ENCODE peak calls at places on chromosomes 12 and 14, in four cellular contexts. K is body of pancreas, R is IMR-90, U is cardiac muscle cell. X is an unnamed sample.
A peak's percentile ranks its signal among the peaks of the same experiment; 100 is the strongest.

GRCh38 chr12:95701722-95702418 is 88.7 kb downstream of the NTN4 start:
- DNase-seq in R (no peak), K (no peak), U (no peak), X (no peak)

GRCh38 chr12:94039914-94040313 is 108.5 kb upstream of the PLXNC1 start:
- DNase-seq in R (peak; percentile 26), K (no peak), U (peak; percentile 94), X (peak; percentile 56)

GRCh38 chr12:84929486-84929885 is 16.9 kb upstream of the SLC6A15 start:
- DNase-seq in U (no peak), K (no peak), R (no peak), X (peak; percentile 67)

GRCh38 chr14:69650948-69651369 is 39.6 kb downstream of the SUSD6 start:
- DNase-seq in K (no peak), U (peak; percentile 40), R (no peak), X (no peak)

GRCh38 chr14:54219281-54220121 is 177.3 kb upstream of the CDKN3 start:
- DNase-seq in R (no peak), K (no peak), U (no peak), X (peak; percentile 76)

GRCh38 chr12:168201-168600 is 45.8 kb downstream of the SLC6A12 start:
- DNase-seq in U (no peak), R (no peak), K (no peak), X (no peak)

GRCh38 chr14:68925373-68925772 is 53.7 kb downstream of the ACTN1 start:
- DNase-seq in U (no peak), R (no peak), K (no peak), X (no peak)

GRCh38 chr12:121812921-121813896 is 9.4 kb downstream of the SETD1B start:
- DNase-seq in R (no peak), K (no peak), U (peak; percentile 34), X (no peak)

GRCh38 chr14:85214471-85214870 is 315.5 kb upstream of the FLRT2 start:
- DNase-seq in K (no peak), U (peak; percentile 44), R (peak; percentile 28), X (no peak)

GRCh38 chr14:77615231-77616132 is 955 bp downstream of the SPTLC2 start:
- DNase-seq in R (peak; percentile 56), U (no peak), K (peak; percentile 7), X (peak; percentile 33)

GRCh38 chr12:121576851-121577391 is 3.9 kb downstream of the KDM2B start:
- DNase-seq in R (peak; percentile 95), K (no peak), U (peak; percentile 70), X (peak; percentile 95)

GRCh38 chr14:101820283-101820798 is 58.8 kb downstream of the PPP2R5C start:
- DNase-seq in R (no peak), K (no peak), U (no peak), X (no peak)

GRCh38 chr12:3218150-3218845 is 141.1 kb downstream of the TSPAN9 start:
- DNase-seq in R (peak; percentile 78), U (peak; percentile 89), K (peak; percentile 70), X (peak; percentile 85)

GRCh38 chr12:66239295-66239694 is 50.3 kb downstream of the IRAK3 start:
- DNase-seq in K (no peak), U (no peak), R (no peak), X (no peak)

GRCh38 chr12:48247181-48247966 is 44.3 kb upstream of the OR10AD1 start:
- DNase-seq in U (peak; percentile 5), K (no peak), R (no peak), X (no peak)

GRCh38 chr14:54565236-54566151 is 1.4 kb upstream of the SAMD4A start:
- DNase-seq in U (peak; percentile 93), R (peak; percentile 90), K (peak; percentile 96), X (peak; percentile 97)

GRCh38 chr12:72511906-72512305 is 239.7 kb downstream of the TRHDE start:
- DNase-seq in K (peak; percentile 38), R (peak; percentile 85), U (peak; percentile 1), X (peak; percentile 81)

GRCh38 chr14:101623685-101624444 is 62.6 kb downstream of the DIO3 start:
- DNase-seq in U (no peak), K (no peak), R (no peak), X (no peak)

GRCh38 chr12:95730457-95730856 is 60.1 kb downstream of the NTN4 start:
- DNase-seq in U (no peak), K (no peak), R (no peak), X (no peak)

GRCh38 chr12:60335765-60336164 is 739.9 kb downstream of the SLC16A7 start:
- DNase-seq in K (no peak), U (peak; percentile 24), R (peak; percentile 67), X (peak; percentile 61)

GRCh38 chr14:85233756-85234545 is 296.0 kb upstream of the FLRT2 start:
- DNase-seq in U (peak; percentile 58), K (no peak), R (peak; percentile 80), X (peak; percentile 47)

GRCh38 chr14:36518586-36519430 is 1.2 kb downstream of the NKX2-1 start:
- DNase-seq in K (no peak), R (no peak), U (no peak), X (no peak)

GRCh38 chr12:103208006-103208405 is 250.5 kb downstream of the ASCL1 start:
- DNase-seq in R (no peak), K (no peak), U (no peak), X (no peak)

GRCh38 chr12:42421844-42422779 is 96.1 kb downstream of the PPHLN1 start:
- DNase-seq in K (no peak), R (peak; percentile 90), U (peak; percentile 80), X (peak; percentile 62)

GRCh38 chr14:104746951-104747481 is 5.9 kb upstream of the SIVA1 start:
- DNase-seq in R (peak; percentile 55), K (peak; percentile 60), U (no peak), X (peak; percentile 88)

GRCh38 chr14:72962829-72963312 is 36.6 kb downstream of the DCAF4 start:
- DNase-seq in R (peak; percentile 95), K (no peak), U (peak; percentile 73), X (peak; percentile 92)

GRCh38 chr12:32273712-32274111 is 125.6 kb upstream of the FGD4 start:
- DNase-seq in U (no peak), R (no peak), K (no peak), X (no peak)

GRCh38 chr14:30624132-30624423 is 2.0 kb downstream of the SCFD1 start:
- DNase-seq in R (no peak), U (no peak), K (no peak), X (no peak)

GRCh38 chr14:38389666-38390065 is 133.8 kb upstream of the CLEC14A start:
- DNase-seq in K (no peak), U (no peak), R (peak; percentile 63), X (peak; percentile 84)

GRCh38 chr12:26810330-26810729 is 22.7 kb downstream of the ITPR2 start:
- DNase-seq in K (peak; percentile 48), U (peak; percentile 88), R (peak; percentile 87), X (peak; percentile 79)

GRCh38 chr12:92624236-92624635 is 78.6 kb upstream of the PLEKHG7 start:
- DNase-seq in U (peak; percentile 41), K (no peak), R (peak; percentile 77), X (peak; percentile 72)

DNA sequence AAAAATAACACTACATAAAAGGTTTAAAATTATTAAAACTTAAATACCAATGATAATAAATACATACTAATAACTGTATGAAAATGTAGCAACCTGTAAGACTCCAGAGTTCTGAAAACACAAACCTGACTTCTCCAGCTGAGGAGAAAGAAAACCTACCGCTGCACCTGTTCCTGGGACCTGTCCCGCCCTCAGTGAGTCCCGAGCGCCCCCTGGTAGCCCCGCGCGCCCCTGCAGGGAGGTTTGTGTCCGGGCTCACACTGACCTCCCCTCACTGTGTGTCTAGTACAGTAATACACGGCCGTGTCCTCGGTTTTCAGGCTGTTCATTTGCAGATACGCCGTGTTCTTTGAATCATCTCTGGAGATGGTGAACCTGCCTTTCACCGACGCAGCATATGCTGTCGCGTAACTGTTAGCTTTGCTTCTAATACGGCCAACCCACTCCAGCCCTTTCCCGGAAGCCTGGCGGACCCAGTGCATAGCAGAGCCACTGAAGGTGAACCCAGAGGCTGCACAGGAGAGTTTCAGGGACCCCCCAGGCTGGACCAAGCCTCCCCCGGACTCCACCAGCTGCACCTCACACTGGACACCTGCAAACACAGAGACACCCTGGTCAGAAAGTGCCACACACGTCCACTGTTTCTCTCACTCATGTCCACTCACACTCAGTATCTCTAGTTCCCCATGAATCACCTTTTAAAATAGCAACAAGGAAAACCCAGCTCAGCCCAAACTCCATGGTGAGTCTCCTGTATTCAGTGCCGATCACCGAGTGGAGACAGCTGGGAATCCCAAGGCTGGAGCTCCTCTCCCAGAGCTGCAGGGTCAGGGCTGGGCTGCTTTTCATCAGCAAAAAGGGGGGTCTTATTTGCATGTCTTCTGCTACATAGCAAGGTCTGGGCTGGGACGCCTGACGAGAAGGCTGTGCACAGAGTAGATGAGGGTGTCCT is 1276.3 kb downstream of the TMEM121 start:
- DNase-seq in U (no peak), R (no peak), K (peak; percentile 38), X (no peak)
- H3K4me3 ChIP-seq in U (no peak overlapping the region), R (no peak overlapping the region), K (no peak overlapping the region), X (no peak overlapping the region)

GRCh38 chr12:105378821-105379400 is 48.4 kb downstream of the C12orf75 start:
- DNase-seq in K (no peak), U (no peak), R (no peak), X (no peak)
- TF ChIP-seq CTCF in K (no peak), U (peak; percentile 26), R (peak; percentile 35), X (no peak)

DNA sequence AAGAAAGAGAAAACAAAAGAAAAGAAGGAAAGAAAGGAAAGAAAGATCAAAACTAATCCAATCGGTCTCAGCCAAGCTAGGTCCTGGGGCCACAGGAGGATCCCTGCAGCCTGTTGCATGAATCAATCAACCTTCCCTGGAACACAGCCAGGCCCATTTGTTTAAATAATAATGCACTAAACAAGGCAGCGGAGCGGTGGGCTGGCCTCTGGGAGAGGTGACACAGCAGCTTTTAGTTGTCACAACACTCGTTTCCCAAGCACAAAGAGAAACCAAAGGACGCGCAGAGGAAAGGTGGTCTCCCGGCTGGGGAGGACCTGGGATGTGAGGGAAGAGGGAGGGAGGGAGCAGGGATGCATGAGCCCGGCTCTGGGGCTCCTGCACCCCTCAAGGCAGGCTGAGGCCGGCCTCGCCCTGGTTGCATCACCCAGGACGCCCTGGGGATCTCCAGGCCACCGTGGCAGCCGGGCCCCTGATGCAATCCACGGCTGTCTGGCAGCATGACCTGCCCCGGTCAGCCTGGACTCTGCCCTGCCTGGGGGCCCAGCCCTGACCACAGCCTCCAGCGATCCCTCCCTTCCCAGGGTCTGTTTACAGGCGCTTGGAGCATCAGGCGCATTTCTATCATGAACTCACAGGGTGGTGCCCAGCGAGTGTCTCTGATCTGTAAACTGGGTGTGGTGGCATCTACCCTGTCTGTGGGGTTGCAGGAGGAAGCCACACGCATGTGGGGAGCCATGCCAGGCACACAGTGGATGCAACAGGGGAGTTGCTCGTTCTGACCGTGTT is 32.5 kb downstream of the MMP17 start:
- DNase-seq in R (peak; percentile 57), K (peak; percentile 22), U (peak; percentile 76), X (peak; percentile 80)
- H3K4me3 ChIP-seq in R (peak overlapping the region; percentile 1), K (no peak overlapping the region), U (no peak overlapping the region), X (no peak overlapping the region)

DNA sequence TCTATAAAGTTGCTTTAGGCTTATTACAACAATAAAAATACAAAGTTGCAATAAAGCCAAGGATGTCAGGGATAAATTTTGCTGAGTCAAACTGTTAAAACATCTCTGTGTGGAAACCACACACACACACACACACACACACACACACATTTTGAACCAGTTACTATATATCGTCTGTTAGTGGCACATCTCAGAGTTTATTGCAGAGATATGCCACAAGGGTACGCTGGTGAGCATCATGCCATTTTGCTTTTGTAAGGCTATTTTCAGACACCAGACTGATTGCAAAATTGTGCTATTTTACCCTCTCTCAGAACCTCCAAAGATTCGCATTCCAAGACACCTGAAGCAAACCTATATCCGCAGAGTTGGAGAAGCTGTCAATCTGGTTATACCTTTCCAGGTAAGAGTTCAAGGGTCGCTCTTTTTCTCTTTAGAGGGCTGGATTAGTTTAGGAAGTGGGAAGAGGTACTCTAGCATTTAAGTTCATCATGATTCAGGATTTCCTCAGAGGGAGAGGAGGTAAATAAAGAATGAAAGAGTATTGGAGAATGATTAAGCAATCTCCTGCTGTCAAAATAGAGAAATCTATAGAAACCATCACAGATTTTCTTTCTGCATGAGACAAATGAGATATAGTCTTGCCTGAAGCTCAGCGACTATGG is 27.3 kb upstream of the CHPT1 start:
- DNase-seq in K (peak; percentile 71), R (peak; percentile 58), U (peak; percentile 77), X (peak; percentile 33)
- TF ChIP-seq CTCF in K (peak; percentile 42), R (peak; percentile 61), U (peak; percentile 65), X (peak; percentile 36)

GRCh38 chr12:53975816-53976152 is 1.0 kb upstream of the HOTAIR start:
- DNase-seq in R (no peak), K (no peak), U (no peak), X (no peak)
- H3K4me3 ChIP-seq in R (no peak overlapping the region), K (no peak overlapping the region), U (no peak overlapping the region), X (peak overlapping the region; percentile 83)